ENCODE peak calls at places on chromosomes 16 and 17, in nine cellular contexts. One of them, this sample, is unnamed.

GRCh38 chr16:57163842-57164241 is 22.0 kb downstream of the PSME3IP1 start:
- DNase-seq in mesenteric fat pad: no peak
- DNase-seq in dermis blood vessel endothelial cell: no peak
- DNase-seq in tibial artery: no peak
- DNase-seq in nephron progenitor cell: no peak
- DNase-seq in AG08395: no peak
- DNase-seq in ACHN: no peak
- DNase-seq in iPS-NIHi11: no peak
- DNase-seq in neuronal stem cell: no peak
- DNase-seq in this sample: no peak

GRCh38 chr16:53821487-53821886 is 117.5 kb downstream of the FTO start:
- DNase-seq in mesenteric fat pad: no peak
- DNase-seq in dermis blood vessel endothelial cell: no peak
- DNase-seq in tibial artery: no peak
- DNase-seq in nephron progenitor cell: no peak
- DNase-seq in AG08395: peak
- DNase-seq in ACHN: peak
- DNase-seq in iPS-NIHi11: no peak
- DNase-seq in neuronal stem cell: no peak
- DNase-seq in this sample: no peak

GRCh38 chr17:17258998-17259397 is 22.0 kb upstream of the FLCN start:
- DNase-seq in mesenteric fat pad: no peak
- DNase-seq in dermis blood vessel endothelial cell: no peak
- DNase-seq in tibial artery: no peak
- DNase-seq in nephron progenitor cell: no peak
- DNase-seq in AG08395: no peak
- DNase-seq in ACHN: no peak
- DNase-seq in iPS-NIHi11: no peak
- DNase-seq in neuronal stem cell: no peak
- DNase-seq in this sample: no peak

GRCh38 chr16:31472559-31473203 is 729 bp downstream of the TGFB1I1 start:
- DNase-seq in mesenteric fat pad: no peak
- DNase-seq in dermis blood vessel endothelial cell: peak
- DNase-seq in tibial artery: peak
- DNase-seq in nephron progenitor cell: peak
- DNase-seq in AG08395: peak
- DNase-seq in ACHN: peak
- DNase-seq in iPS-NIHi11: peak
- DNase-seq in neuronal stem cell: no peak
- DNase-seq in this sample: peak

GRCh38 chr16:31700530-31701388 is 172.8 kb upstream of the ZNF267 start:
- DNase-seq in mesenteric fat pad: no peak
- DNase-seq in dermis blood vessel endothelial cell: peak
- DNase-seq in tibial artery: no peak
- DNase-seq in nephron progenitor cell: peak
- DNase-seq in AG08395: no peak
- DNase-seq in ACHN: peak
- DNase-seq in iPS-NIHi11: no peak
- DNase-seq in neuronal stem cell: peak
- DNase-seq in this sample: no peak

GRCh38 chr17:4795168-4795567 is 796 bp upstream of the PSMB6 start:
- DNase-seq in mesenteric fat pad: no peak
- DNase-seq in dermis blood vessel endothelial cell: no peak
- DNase-seq in tibial artery: no peak
- DNase-seq in nephron progenitor cell: no peak
- DNase-seq in AG08395: no peak
- DNase-seq in ACHN: no peak
- DNase-seq in iPS-NIHi11: no peak
- DNase-seq in neuronal stem cell: no peak
- DNase-seq in this sample: no peak

GRCh38 chr16:69703638-69704037 is 22.7 kb downstream of the NQO1 start:
- DNase-seq in mesenteric fat pad: no peak
- DNase-seq in dermis blood vessel endothelial cell: no peak
- DNase-seq in tibial artery: no peak
- DNase-seq in nephron progenitor cell: no peak
- DNase-seq in AG08395: no peak
- DNase-seq in ACHN: no peak
- DNase-seq in iPS-NIHi11: no peak
- DNase-seq in neuronal stem cell: no peak
- DNase-seq in this sample: no peak

GRCh38 chr16:53999123-53999522 is 287.5 kb downstream of the IRX3 start:
- DNase-seq in mesenteric fat pad: no peak
- DNase-seq in dermis blood vessel endothelial cell: no peak
- DNase-seq in tibial artery: no peak
- DNase-seq in nephron progenitor cell: no peak
- DNase-seq in AG08395: no peak
- DNase-seq in ACHN: no peak
- DNase-seq in iPS-NIHi11: no peak
- DNase-seq in neuronal stem cell: no peak
- DNase-seq in this sample: no peak

GRCh38 chr16:59905131-59905530 is 1171.0 kb upstream of the GOT2 start:
- DNase-seq in mesenteric fat pad: no peak
- DNase-seq in dermis blood vessel endothelial cell: no peak
- DNase-seq in tibial artery: no peak
- DNase-seq in nephron progenitor cell: no peak
- DNase-seq in AG08395: no peak
- DNase-seq in ACHN: no peak
- DNase-seq in iPS-NIHi11: no peak
- DNase-seq in neuronal stem cell: no peak
- DNase-seq in this sample: no peak

GRCh38 chr16:86088816-86089215 is 189.9 kb downstream of the IRF8 start:
- DNase-seq in mesenteric fat pad: peak
- DNase-seq in dermis blood vessel endothelial cell: no peak
- DNase-seq in tibial artery: peak
- DNase-seq in nephron progenitor cell: no peak
- DNase-seq in AG08395: no peak
- DNase-seq in ACHN: no peak
- DNase-seq in iPS-NIHi11: no peak
- DNase-seq in neuronal stem cell: no peak
- DNase-seq in this sample: peak